ENCODE peak calls at places on chromosome 14, in four cellular contexts. Y, Q, K and I are unnamed samples.

GRCh38 chr14:34872822-34873590 is 2.2 kb downstream of the BAZ1A start:
- DNase-seq in Y (no peak), Q (no peak), K (no peak), I (no peak)

GRCh38 chr14:59435106-59435505 is 30.1 kb downstream of the GPR135 start:
- DNase-seq in Y (no peak), Q (no peak), K (no peak), I (no peak)

GRCh38 chr14:78997811-78998210 is 827.6 kb downstream of the NRXN3 start:
- DNase-seq in K (no peak), Y (no peak), Q (no peak), I (no peak)

GRCh38 chr14:104128981-104129380 is 9.4 kb upstream of the KIF26A start:
- DNase-seq in Y (no peak), Q (no peak), K (no peak), I (no peak)

GRCh38 chr14:69323266-69323966 is 63.5 kb downstream of the GALNT16 start:
- DNase-seq in Y (no peak), K (no peak), Q (no peak), I (no peak)

GRCh38 chr14:86305058-86305457 is 775.1 kb downstream of the FLRT2 start:
- DNase-seq in Y (no peak), K (no peak), Q (no peak), I (no peak)

GRCh38 chr14:32593290-32593942 is 264.3 kb downstream of the AKAP6 start:
- DNase-seq in Q (no peak), K (no peak), Y (no peak), I (no peak)

GRCh38 chr14:95431199-95432145 is 85.0 kb downstream of the SYNE3 start:
- DNase-seq in Y (no peak), K (peak; percentile 37), Q (no peak), I (no peak)

GRCh38 chr14:59582161-59582560 is 5.5 kb upstream of the CCDC175 start:
- DNase-seq in Y (no peak), Q (no peak), K (no peak), I (no peak)

DNA sequence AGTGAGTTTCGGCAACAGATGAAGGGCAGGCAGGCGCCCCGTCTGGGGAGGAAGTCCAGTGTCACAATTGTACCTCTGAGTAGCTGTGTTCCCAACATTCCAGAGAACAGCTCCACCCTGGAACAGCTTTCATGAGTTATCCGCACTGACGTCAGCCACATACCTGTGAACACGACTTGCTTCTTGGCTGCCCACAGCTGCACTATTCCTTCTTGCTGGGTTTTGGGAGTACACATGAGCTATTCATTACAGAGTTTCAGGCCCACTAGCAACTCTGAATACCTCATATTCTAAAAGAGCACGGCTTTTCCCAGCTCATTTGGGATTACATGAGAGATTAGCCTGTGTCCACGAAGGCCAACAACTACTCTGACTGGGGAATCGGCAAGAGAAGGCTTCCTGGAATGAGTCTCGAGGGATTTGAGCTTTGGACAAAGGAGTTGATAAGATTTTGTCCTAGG is 26.3 kb downstream of the MAPK1IP1L start:
- DNase-seq in Y (peak; percentile 79), K (no peak), Q (no peak), I (no peak)
- TF ChIP-seq EP300 in Y (no peak), K (no peak), Q (no peak), I (peak; percentile 72)

GRCh38 chr14:101965145-101965531 is 765 bp downstream of the DYNC1H1 start:
- DNase-seq in Q (no peak), K (peak; percentile 39), Y (peak; percentile 71), I (peak; percentile 76)
- TF ChIP-seq POLR2AphosphoS5 in Q (peak; percentile 4), K (no peak), Y (peak; percentile 64), I (peak; percentile 70)

GRCh38 chr14:61638595-61639391 is 56.5 kb upstream of the HIF1A start:
- DNase-seq in K (no peak), Q (no peak), Y (no peak), I (no peak)
- TF ChIP-seq EP300 in K (no peak), Q (no peak), Y (no peak), I (no peak)

DNA sequence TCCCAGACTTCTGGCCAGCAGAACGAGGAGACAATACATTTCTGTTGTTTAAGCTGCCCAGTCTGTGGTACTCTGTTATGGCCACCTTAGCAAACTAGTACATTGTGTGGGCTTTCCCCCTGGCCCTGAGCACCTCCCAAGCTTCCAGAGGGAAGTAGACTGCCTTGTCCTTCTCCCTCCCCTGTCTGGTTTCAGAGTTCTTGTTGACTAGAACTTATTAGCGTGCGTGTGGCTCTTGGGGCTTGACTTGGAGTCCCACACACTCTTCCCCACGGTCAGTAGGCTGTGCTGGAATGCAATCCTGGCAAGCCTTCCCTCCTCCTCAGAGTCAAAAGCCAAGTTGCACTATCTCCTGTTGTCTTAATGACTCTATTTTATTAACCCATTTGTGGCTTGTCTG is 27.7 kb downstream of the FBLN5 start:
- DNase-seq in Q (no peak), Y (no peak), K (no peak), I (no peak)
- TF ChIP-seq POLR2AphosphoS5 in Q (no peak), Y (no peak), K (no peak), I (no peak)